ENCODE peak calls at places on chromosomes 1 and 21, in ten cellular contexts. J is tibial artery; I is lung; N is left ventricle myocardium inferior; X is psoas muscle; U is colonic mucosa; E is MM.1S; T is CD8-positive, alpha-beta memory T cell; O is cardiac muscle cell; C is fibroblast of lung. G is an unnamed sample. For H3K4me1, the result is how much of the 10 kb centered on the place peaks cover.

GRCh38 chr1:193431265-193431977 is 245.0 kb upstream of the B3GALT2 start:
- DNase-seq in N (no peak), J (no peak), I (no peak), X (no peak), T (no peak), E (no peak), C (no peak), U (peak), O (no peak), G (no peak)

GRCh38 chr1:157104598-157105293 is 5.1 kb upstream of the ETV3L start:
- DNase-seq in X (no peak), I (no peak), N (no peak), O (no peak), E (no peak), U (no peak), T (no peak), C (peak), J (no peak), G (no peak)

GRCh38 chr1:71273326-71273725 is 192.5 kb upstream of the ZRANB2 start:
- DNase-seq in O (no peak), C (no peak), J (no peak), I (no peak), U (no peak), N (no peak), X (no peak), T (no peak), E (no peak), G (no peak)

GRCh38 chr1:74065081-74065480 is 132.9 kb downstream of the LRRIQ3 start:
- DNase-seq in U (no peak), N (no peak), I (no peak), O (no peak), J (no peak), T (no peak), C (no peak), X (no peak), E (no peak), G (no peak)

GRCh38 chr1:3564921-3565831 is 46.1 kb downstream of the MEGF6 start:
- DNase-seq in N (no peak), C (no peak), I (no peak), T (no peak), E (peak), O (peak), U (no peak), J (no peak), X (no peak), G (no peak)

GRCh38 chr1:91502882-91503184 is 2.2 kb downstream of the CDC7 start:
- DNase-seq in O (no peak), C (peak), E (no peak), T (no peak), J (no peak), U (no peak), I (no peak), N (no peak), X (no peak), G (no peak)

GRCh38 chr1:169624122-169624521 is 5.8 kb downstream of the SELP start:
- DNase-seq in J (no peak), O (no peak), E (no peak), U (no peak), N (no peak), X (no peak), C (no peak), T (no peak), I (no peak), G (no peak)

GRCh38 chr1:18149113-18149641 is 41.6 kb downstream of the IGSF21 start:
- DNase-seq in J (no peak), C (peak), U (no peak), X (no peak), O (no peak), N (no peak), E (no peak), T (no peak), I (no peak), G (no peak)

GRCh38 chr1:5708266-5708978 is 283.8 kb downstream of the NPHP4 start:
- DNase-seq in X (no peak), E (no peak), N (no peak), T (no peak), O (no peak), I (no peak), U (no peak), J (peak), C (no peak), G (no peak)

GRCh38 chr1:184771190-184771691 is 16.6 kb upstream of the EDEM3 start:
- DNase-seq in C (no peak), J (no peak), I (no peak), E (no peak), U (no peak), X (no peak), O (no peak), N (no peak), T (no peak), G (no peak)

GRCh38 chr1:10337436-10337835 is 61.4 kb upstream of the PGD start:
- DNase-seq in C (no peak), J (no peak), N (no peak), X (no peak), I (no peak), E (no peak), O (no peak), T (no peak), U (no peak), G (no peak)

GRCh38 chr1:11730429-11730861 is 5.5 kb upstream of the AGTRAP start:
- DNase-seq in T (peak), O (no peak), N (no peak), I (peak), X (no peak), C (no peak), U (peak), E (peak), J (no peak), G (no peak)

GRCh38 chr1:154819628-154820590 is 50.2 kb downstream of the KCNN3 start:
- DNase-seq in I (no peak), J (no peak), E (no peak), X (no peak), T (no peak), N (no peak), U (no peak), O (peak), C (no peak), G (no peak)

GRCh38 chr1:152517237-152517811 is 3.0 kb downstream of the CRCT1 start:
- DNase-seq in J (no peak), T (no peak), X (no peak), O (no peak), N (no peak), U (no peak), E (no peak), I (no peak), C (peak), G (no peak)

GRCh38 chr1:30783244-30783915 is 25.8 kb upstream of the LAPTM5 start:
- DNase-seq in T (no peak), O (no peak), U (no peak), I (peak), C (no peak), N (peak), X (peak), J (peak), E (no peak), G (peak)

GRCh38 chr1:225627304-225627947 is 25.5 kb downstream of the ENAH start:
- DNase-seq in C (no peak), O (peak), E (no peak), X (no peak), U (no peak), I (no peak), T (no peak), N (no peak), J (no peak), G (no peak)

GRCh38 chr1:15148975-15149374 is 4.6 kb upstream of the TMEM51 start:
- DNase-seq in O (no peak), E (no peak), U (no peak), T (no peak), I (no peak), N (no peak), C (no peak), X (no peak), J (no peak), G (no peak)

GRCh38 chr21:46393451-46393940 is 65.2 kb upstream of the DIP2A start:
- DNase-seq in U (no peak), T (no peak), I (no peak), J (no peak), X (peak), O (no peak), N (no peak), E (no peak), C (no peak), G (peak)

GRCh38 chr1:164619006-164619784 is 60.2 kb downstream of the PBX1 start:
- DNase-seq in J (no peak), X (no peak), C (no peak), T (no peak), U (no peak), O (no peak), N (no peak), E (peak), I (no peak), G (no peak)

DNA sequence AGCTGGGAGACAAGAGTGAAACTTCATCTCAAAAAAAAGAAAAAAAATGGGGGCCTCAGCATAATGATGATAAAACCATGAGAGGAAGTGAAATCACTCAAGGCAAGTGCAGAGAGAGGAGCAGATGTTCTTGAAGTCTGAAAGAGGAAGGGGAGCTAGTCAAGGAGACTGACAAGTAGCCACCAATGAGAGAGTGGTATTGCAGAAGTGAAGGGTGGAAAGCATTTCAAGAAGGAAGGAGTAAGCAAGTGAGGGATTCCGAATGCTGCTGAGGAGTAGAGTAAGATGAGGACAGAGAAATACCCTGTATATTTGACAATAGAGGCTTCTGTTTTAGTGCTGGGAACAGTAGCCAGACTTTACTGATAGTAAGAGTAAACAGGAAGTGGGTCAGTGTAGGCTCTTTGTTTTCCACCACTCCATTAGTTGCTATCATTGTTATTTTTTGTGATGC is 2.9 kb downstream of the TATDN3 start:
- DNase-seq in U (no peak), X (no peak), T (no peak), N (no peak), C (no peak), J (no peak), E (peak), I (no peak), O (no peak), G (no peak)
- H3K4me1 ChIP-seq in U (under half), X (under half), T (under half), N (under half), C (under half), J (under half), E (under half), I (under half), O (under half), G (under half)

DNA sequence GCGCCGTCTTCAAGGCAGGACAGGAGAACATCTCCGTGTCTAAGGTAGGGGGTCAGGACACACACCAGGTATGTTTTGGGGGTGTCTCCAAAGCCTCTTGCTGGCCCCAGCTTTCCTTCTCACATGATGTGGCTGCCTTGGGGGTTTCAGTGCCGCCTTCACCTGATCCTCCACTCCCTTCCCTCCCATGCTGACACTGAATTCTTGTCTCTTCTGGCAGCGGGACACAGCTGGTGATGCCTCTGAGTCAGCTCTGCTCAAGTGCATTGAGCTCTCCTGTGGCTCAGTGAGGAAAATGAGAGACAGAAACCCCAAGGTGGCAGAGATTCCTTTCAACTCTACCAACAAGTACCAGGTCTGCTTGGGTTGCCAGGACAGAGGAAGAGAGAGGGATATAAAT is 13.5 kb downstream of the ATP1A2 start:
- DNase-seq in E (no peak), X (peak), I (no peak), O (no peak), N (no peak), U (no peak), C (peak), J (no peak), T (peak), G (peak)
- H3K4me1 ChIP-seq in E (under half), X (half or more), I (under half), O (under half), N (half or more), U (under half), C (under half), J (under half), T (under half), G (half or more)

DNA sequence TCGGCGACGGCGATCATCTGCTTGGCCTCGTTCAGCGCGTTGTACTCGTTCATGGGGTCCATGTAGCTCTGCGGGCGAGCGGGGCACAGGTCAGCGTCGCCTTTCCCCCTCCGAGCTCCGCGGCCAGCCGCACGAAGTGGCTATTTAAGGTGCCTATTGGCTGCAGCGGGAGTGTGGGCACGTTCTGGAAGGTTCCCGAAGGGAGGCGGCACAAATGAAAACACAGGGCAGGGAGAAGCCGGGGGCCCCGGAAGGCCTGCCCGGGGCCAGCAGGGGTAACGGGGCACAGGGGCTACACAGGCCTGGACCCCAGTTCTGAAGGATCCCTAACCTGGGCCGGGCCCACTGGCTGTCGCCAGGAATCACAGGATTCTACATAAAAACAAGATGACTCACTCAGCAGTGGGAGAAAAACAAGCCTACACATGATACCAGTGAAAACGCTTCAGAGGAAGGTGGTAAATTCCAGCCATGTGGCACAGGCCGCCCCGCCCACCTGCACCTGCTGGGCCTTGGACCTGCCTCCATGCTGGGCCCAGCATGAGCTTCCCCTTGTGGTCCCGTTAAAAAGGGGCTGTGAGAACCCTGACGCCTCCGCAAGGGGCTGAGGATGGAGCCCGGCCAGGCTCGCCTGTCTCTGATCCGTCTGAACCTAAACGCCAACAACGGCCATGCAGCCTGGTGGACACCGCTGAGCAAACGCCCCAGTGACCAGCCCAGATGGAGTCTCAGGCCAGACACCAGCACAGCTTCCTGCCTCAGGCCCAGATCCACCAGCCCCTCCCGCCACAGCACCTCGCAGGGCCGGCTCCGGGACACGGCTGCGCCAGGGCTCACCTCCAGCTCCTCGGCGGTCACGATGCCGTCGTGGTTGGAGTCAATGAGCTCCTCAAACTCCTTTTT is 3.9 kb upstream of the TNFRSF4 start:
- DNase-seq in U (no peak), O (no peak), T (no peak), I (no peak), X (no peak), N (no peak), E (no peak), C (no peak), J (no peak), G (no peak)
- H3K4me1 ChIP-seq in U (under half), O (under half), T (under half), I (under half), X (under half), N (half or more), E (under half), C (under half), J (under half), G (under half)

DNA sequence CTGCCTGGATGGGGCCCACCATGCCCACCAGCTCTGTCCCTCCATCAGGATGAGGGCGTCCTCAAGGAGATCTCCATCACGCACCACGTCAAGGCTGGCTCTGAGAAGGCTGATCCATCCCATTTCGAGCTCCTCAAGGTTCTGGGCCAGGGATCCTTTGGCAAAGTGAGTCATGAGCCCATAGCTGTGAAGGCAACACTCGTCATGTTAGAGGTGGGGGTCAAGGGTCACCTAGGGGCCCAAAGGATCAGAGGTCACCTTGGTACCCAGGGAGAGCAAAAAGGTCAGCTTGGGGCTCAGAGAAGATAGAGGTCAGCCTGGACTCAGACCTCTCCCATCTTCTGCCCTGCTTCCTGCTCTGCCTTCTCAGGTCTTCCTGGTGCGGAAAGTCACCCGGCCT is 17.3 kb downstream of the RPS6KA1 start:
- DNase-seq in E (no peak), J (no peak), O (no peak), I (no peak), N (no peak), U (no peak), X (no peak), C (no peak), T (no peak), G (no peak)
- H3K4me1 ChIP-seq in E (under half), J (under half), O (under half), I (under half), N (under half), U (under half), X (under half), C (under half), T (half or more), G (under half)

GRCh38 chr1:197914510-197914909 is 2.7 kb upstream of the LHX9 start:
- DNase-seq in N (no peak), C (no peak), J (no peak), X (no peak), U (no peak), O (no peak), I (no peak), T (no peak), E (no peak), G (no peak)

GRCh38 chr1:197917553-197917812 is 311 bp downstream of the LHX9 start:
- DNase-seq in O (no peak), C (no peak), N (no peak), J (no peak), E (no peak), X (no peak), T (no peak), U (no peak), I (no peak), G (no peak)

GRCh38 chr1:197917813-197918646 is 858 bp downstream of the LHX9 start:
- DNase-seq in I (no peak), E (peak), T (no peak), N (no peak), C (no peak), O (no peak), X (no peak), J (peak), U (no peak), G (no peak)

GRCh38 chr1:197915217-197915616 is 2.0 kb upstream of the LHX9 start:
- DNase-seq in X (no peak), T (no peak), I (no peak), C (no peak), E (no peak), O (no peak), U (no peak), N (no peak), J (no peak), G (no peak)

GRCh38 chr1:197915797-197916686 is 1.1 kb upstream of the LHX9 start:
- DNase-seq in X (peak), T (no peak), N (peak), O (peak), C (peak), I (no peak), U (peak), J (peak), E (peak), G (no peak)
- H3K4me1 ChIP-seq in X (half or more), T (half or more), N (half or more), O (under half), C (under half), I (under half), U (under half), J (under half), E (under half), G (under half)

GRCh38 chr1:183080406-183080805 is 57.2 kb downstream of the LAMC1 start:
- DNase-seq in U (no peak), C (peak), T (no peak), O (no peak), X (no peak), N (no peak), I (no peak), E (no peak), J (no peak), G (no peak)
- H3K4me1 ChIP-seq in U (under half), C (under half), T (under half), O (under half), X (under half), N (half or more), I (under half), E (under half), J (under half), G (half or more)